ENCODE peak calls at places on chromosome 11, in seven cellular contexts. One of them, this sample, is unnamed.

GRCh38 chr11:83480811-83481210 is 194.6 kb upstream of the CCDC90B start:
- DNase-seq in HuH-7: no peak
- DNase-seq in AG08395: no peak
- DNase-seq in activated CD8-positive, alpha-beta memory T cell treated with anti-CD3 and anti-CD28 coated beads, Interleukin-2, amount 10 ng/mL, durations not matched to agents 7 days and 5 days: no peak
- DNase-seq in left ventricle myocardium inferior: no peak
- DNase-seq in activated T-helper 9 cell treated with anti-CD3 and anti-CD28 coated beads, Interleukin-2, amount 50 U/mL, for 16 hours: no peak
- DNase-seq in renal cortical epithelial cell: peak
- DNase-seq in this sample: no peak

GRCh38 chr11:33195391-33196190 is 34.3 kb upstream of the CSTF3 start:
- DNase-seq in HuH-7: no peak
- DNase-seq in activated T-helper 9 cell treated with anti-CD3 and anti-CD28 coated beads, Interleukin-2, amount 50 U/mL, for 16 hours: no peak
- DNase-seq in left ventricle myocardium inferior: no peak
- DNase-seq in AG08395: no peak
- DNase-seq in activated CD8-positive, alpha-beta memory T cell treated with anti-CD3 and anti-CD28 coated beads, Interleukin-2, amount 10 ng/mL, durations not matched to agents 7 days and 5 days: no peak
- DNase-seq in renal cortical epithelial cell: no peak
- DNase-seq in this sample: no peak

GRCh38 chr11:43367382-43368178 is 8.9 kb downstream of the TTC17 start:
- DNase-seq in renal cortical epithelial cell: peak
- DNase-seq in activated CD8-positive, alpha-beta memory T cell treated with anti-CD3 and anti-CD28 coated beads, Interleukin-2, amount 10 ng/mL, durations not matched to agents 7 days and 5 days: no peak
- DNase-seq in left ventricle myocardium inferior: no peak
- DNase-seq in AG08395: no peak
- DNase-seq in HuH-7: no peak
- DNase-seq in activated T-helper 9 cell treated with anti-CD3 and anti-CD28 coated beads, Interleukin-2, amount 50 U/mL, for 16 hours: no peak
- DNase-seq in this sample: no peak

GRCh38 chr11:86790867-86791849 is 9.2 kb upstream of the PRSS23 start:
- DNase-seq in left ventricle myocardium inferior: no peak
- DNase-seq in renal cortical epithelial cell: no peak
- DNase-seq in activated CD8-positive, alpha-beta memory T cell treated with anti-CD3 and anti-CD28 coated beads, Interleukin-2, amount 10 ng/mL, durations not matched to agents 7 days and 5 days: no peak
- DNase-seq in AG08395: no peak
- DNase-seq in HuH-7: no peak
- DNase-seq in activated T-helper 9 cell treated with anti-CD3 and anti-CD28 coated beads, Interleukin-2, amount 50 U/mL, for 16 hours: no peak
- DNase-seq in this sample: no peak

GRCh38 chr11:13896175-13896989 is 66.1 kb upstream of the SPON1 start:
- DNase-seq in renal cortical epithelial cell: peak
- DNase-seq in left ventricle myocardium inferior: no peak
- DNase-seq in AG08395: no peak
- DNase-seq in activated T-helper 9 cell treated with anti-CD3 and anti-CD28 coated beads, Interleukin-2, amount 50 U/mL, for 16 hours: no peak
- DNase-seq in activated CD8-positive, alpha-beta memory T cell treated with anti-CD3 and anti-CD28 coated beads, Interleukin-2, amount 10 ng/mL, durations not matched to agents 7 days and 5 days: no peak
- DNase-seq in HuH-7: no peak
- DNase-seq in this sample: no peak

GRCh38 chr11:57529012-57529411 is 1.5 kb downstream of the TIMM10 start:
- DNase-seq in activated CD8-positive, alpha-beta memory T cell treated with anti-CD3 and anti-CD28 coated beads, Interleukin-2, amount 10 ng/mL, durations not matched to agents 7 days and 5 days: no peak
- DNase-seq in AG08395: no peak
- DNase-seq in renal cortical epithelial cell: no peak
- DNase-seq in activated T-helper 9 cell treated with anti-CD3 and anti-CD28 coated beads, Interleukin-2, amount 50 U/mL, for 16 hours: no peak
- DNase-seq in left ventricle myocardium inferior: no peak
- DNase-seq in HuH-7: no peak
- DNase-seq in this sample: no peak

GRCh38 chr11:123616505-123617198 is 37.8 kb downstream of the SCN3B start:
- DNase-seq in HuH-7: no peak
- DNase-seq in renal cortical epithelial cell: no peak
- DNase-seq in activated CD8-positive, alpha-beta memory T cell treated with anti-CD3 and anti-CD28 coated beads, Interleukin-2, amount 10 ng/mL, durations not matched to agents 7 days and 5 days: no peak
- DNase-seq in left ventricle myocardium inferior: peak
- DNase-seq in activated T-helper 9 cell treated with anti-CD3 and anti-CD28 coated beads, Interleukin-2, amount 50 U/mL, for 16 hours: no peak
- DNase-seq in AG08395: peak
- DNase-seq in this sample: no peak

GRCh38 chr11:1178906-1179305 is 21.2 kb downstream of the MUC5AC start:
- DNase-seq in activated CD8-positive, alpha-beta memory T cell treated with anti-CD3 and anti-CD28 coated beads, Interleukin-2, amount 10 ng/mL, durations not matched to agents 7 days and 5 days: no peak
- DNase-seq in left ventricle myocardium inferior: peak
- DNase-seq in HuH-7: no peak
- DNase-seq in activated T-helper 9 cell treated with anti-CD3 and anti-CD28 coated beads, Interleukin-2, amount 50 U/mL, for 16 hours: no peak
- DNase-seq in renal cortical epithelial cell: no peak
- DNase-seq in AG08395: no peak
- DNase-seq in this sample: no peak

GRCh38 chr11:104134760-104135159 is 29.2 kb downstream of the PDGFD start:
- DNase-seq in activated CD8-positive, alpha-beta memory T cell treated with anti-CD3 and anti-CD28 coated beads, Interleukin-2, amount 10 ng/mL, durations not matched to agents 7 days and 5 days: no peak
- DNase-seq in activated T-helper 9 cell treated with anti-CD3 and anti-CD28 coated beads, Interleukin-2, amount 50 U/mL, for 16 hours: no peak
- DNase-seq in renal cortical epithelial cell: peak
- DNase-seq in HuH-7: no peak
- DNase-seq in left ventricle myocardium inferior: no peak
- DNase-seq in AG08395: peak
- DNase-seq in this sample: no peak

GRCh38 chr11:131998020-131998419 is 627.6 kb downstream of the NTM start:
- DNase-seq in activated CD8-positive, alpha-beta memory T cell treated with anti-CD3 and anti-CD28 coated beads, Interleukin-2, amount 10 ng/mL, durations not matched to agents 7 days and 5 days: no peak
- DNase-seq in left ventricle myocardium inferior: no peak
- DNase-seq in AG08395: no peak
- DNase-seq in activated T-helper 9 cell treated with anti-CD3 and anti-CD28 coated beads, Interleukin-2, amount 50 U/mL, for 16 hours: no peak
- DNase-seq in HuH-7: no peak
- DNase-seq in renal cortical epithelial cell: no peak
- DNase-seq in this sample: no peak

This sample was measured in stimulated activated effector memory CD8-positive, alpha-beta T cell treated with anti-CD3 and anti-CD28 coated beads, Interleukin-12 subunit alpha, Interleukin-12 subunit beta, amount 100 ng/mL, for 72 hours.